ENCODE peak calls at places on chromosomes 13 and 19, in nine cellular contexts. One of them, this sample, is unnamed.
A peak's percentile ranks its signal among the peaks of the same experiment; 100 is the strongest.

GRCh38 chr13:35716186-35716585 is 239.7 kb upstream of the MAB21L1 start:
- DNase-seq in K562: no peak
- DNase-seq in osteocyte: no peak
- DNase-seq in astrocyte of the cerebellum: no peak
- DNase-seq in BJ: no peak
- DNase-seq in GM06990: no peak
- DNase-seq in mucosa of descending colon: no peak
- DNase-seq in cardiac fibroblast: peak; percentile 44
- DNase-seq in CD4-positive, alpha-beta T cell: no peak
- DNase-seq in this sample: peak; percentile 16

GRCh38 chr13:108267338-108267737 is 2.2 kb upstream of the TNFSF13B start:
- DNase-seq in K562: no peak
- DNase-seq in osteocyte: no peak
- DNase-seq in astrocyte of the cerebellum: no peak
- DNase-seq in BJ: no peak
- DNase-seq in GM06990: no peak
- DNase-seq in mucosa of descending colon: no peak
- DNase-seq in cardiac fibroblast: no peak
- DNase-seq in CD4-positive, alpha-beta T cell: no peak
- DNase-seq in this sample: no peak

GRCh38 chr19:16035601-16036297 is 40.5 kb upstream of the TPM4 start:
- DNase-seq in K562: no peak
- DNase-seq in osteocyte: no peak
- DNase-seq in astrocyte of the cerebellum: no peak
- DNase-seq in BJ: no peak
- DNase-seq in GM06990: no peak
- DNase-seq in mucosa of descending colon: no peak
- DNase-seq in cardiac fibroblast: no peak
- DNase-seq in CD4-positive, alpha-beta T cell: no peak
- DNase-seq in this sample: no peak

GRCh38 chr13:92833071-92833470 is 393.5 kb upstream of the GPC6 start:
- DNase-seq in K562: no peak
- DNase-seq in osteocyte: no peak
- DNase-seq in astrocyte of the cerebellum: no peak
- DNase-seq in BJ: no peak
- DNase-seq in GM06990: no peak
- DNase-seq in mucosa of descending colon: no peak
- DNase-seq in cardiac fibroblast: peak; percentile 15
- DNase-seq in CD4-positive, alpha-beta T cell: no peak
- DNase-seq in this sample: no peak

GRCh38 chr19:30001794-30002193 is 59.8 kb downstream of the URI1 start:
- DNase-seq in K562: no peak
- DNase-seq in osteocyte: no peak
- DNase-seq in astrocyte of the cerebellum: peak; percentile 15
- DNase-seq in BJ: no peak
- DNase-seq in GM06990: no peak
- DNase-seq in mucosa of descending colon: no peak
- DNase-seq in cardiac fibroblast: peak; percentile 18
- DNase-seq in CD4-positive, alpha-beta T cell: no peak
- DNase-seq in this sample: no peak

GRCh38 chr19:3386447-3387234 is 20.3 kb downstream of the NFIC start:
- DNase-seq in K562: no peak
- DNase-seq in osteocyte: no peak
- DNase-seq in astrocyte of the cerebellum: no peak
- DNase-seq in BJ: no peak
- DNase-seq in GM06990: no peak
- DNase-seq in mucosa of descending colon: no peak
- DNase-seq in cardiac fibroblast: no peak
- DNase-seq in CD4-positive, alpha-beta T cell: no peak
- DNase-seq in this sample: no peak

GRCh38 chr13:51912091-51912490 is 50.3 kb downstream of the CCDC70 start:
- DNase-seq in K562: no peak
- DNase-seq in osteocyte: no peak
- DNase-seq in astrocyte of the cerebellum: no peak
- DNase-seq in BJ: no peak
- DNase-seq in GM06990: no peak
- DNase-seq in mucosa of descending colon: no peak
- DNase-seq in cardiac fibroblast: no peak
- DNase-seq in CD4-positive, alpha-beta T cell: no peak
- DNase-seq in this sample: no peak

GRCh38 chr13:44388427-44388826 is 14.8 kb downstream of the SERP2 start:
- DNase-seq in K562: no peak
- DNase-seq in osteocyte: no peak
- DNase-seq in astrocyte of the cerebellum: no peak
- DNase-seq in BJ: no peak
- DNase-seq in GM06990: no peak
- DNase-seq in mucosa of descending colon: no peak
- DNase-seq in cardiac fibroblast: no peak
- DNase-seq in CD4-positive, alpha-beta T cell: no peak
- DNase-seq in this sample: no peak

GRCh38 chr19:8611391-8611883 is 922 bp upstream of the ADAMTS10 start:
- DNase-seq in K562: no peak
- DNase-seq in osteocyte: no peak
- DNase-seq in astrocyte of the cerebellum: no peak
- DNase-seq in BJ: no peak
- DNase-seq in GM06990: no peak
- DNase-seq in mucosa of descending colon: no peak
- DNase-seq in cardiac fibroblast: no peak
- DNase-seq in CD4-positive, alpha-beta T cell: no peak
- DNase-seq in this sample: no peak

GRCh38 chr13:102724923-102725322 is 30.1 kb upstream of the METTL21C start:
- DNase-seq in K562: no peak
- DNase-seq in osteocyte: no peak
- DNase-seq in astrocyte of the cerebellum: peak; percentile 23
- DNase-seq in BJ: no peak
- DNase-seq in GM06990: no peak
- DNase-seq in mucosa of descending colon: no peak
- DNase-seq in cardiac fibroblast: peak; percentile 69
- DNase-seq in CD4-positive, alpha-beta T cell: no peak
- DNase-seq in this sample: peak; percentile 2

GRCh38 chr13:71632721-71633120 is 234.3 kb downstream of the DACH1 start:
- DNase-seq in K562: no peak
- DNase-seq in osteocyte: no peak
- DNase-seq in astrocyte of the cerebellum: no peak
- DNase-seq in BJ: no peak
- DNase-seq in GM06990: no peak
- DNase-seq in mucosa of descending colon: no peak
- DNase-seq in cardiac fibroblast: peak; percentile 40
- DNase-seq in CD4-positive, alpha-beta T cell: no peak
- DNase-seq in this sample: no peak

GRCh38 chr13:36493046-36493445 is 60.8 kb downstream of the CCNA1 start:
- DNase-seq in K562: no peak
- DNase-seq in osteocyte: no peak
- DNase-seq in astrocyte of the cerebellum: no peak
- DNase-seq in BJ: no peak
- DNase-seq in GM06990: no peak
- DNase-seq in mucosa of descending colon: no peak
- DNase-seq in cardiac fibroblast: peak; percentile 52
- DNase-seq in CD4-positive, alpha-beta T cell: no peak
- DNase-seq in this sample: no peak

GRCh38 chr13:101149735-101150380 is 266.4 kb downstream of the NALCN start:
- DNase-seq in K562: no peak
- DNase-seq in osteocyte: no peak
- DNase-seq in astrocyte of the cerebellum: no peak
- DNase-seq in BJ: no peak
- DNase-seq in GM06990: no peak
- DNase-seq in mucosa of descending colon: no peak
- DNase-seq in cardiac fibroblast: peak; percentile 70
- DNase-seq in CD4-positive, alpha-beta T cell: no peak
- DNase-seq in this sample: no peak

GRCh38 chr13:46603165-46603603 is 50.2 kb downstream of the LRCH1 start:
- DNase-seq in K562: no peak
- DNase-seq in osteocyte: no peak
- DNase-seq in astrocyte of the cerebellum: no peak
- DNase-seq in BJ: no peak
- DNase-seq in GM06990: no peak
- DNase-seq in mucosa of descending colon: no peak
- DNase-seq in cardiac fibroblast: peak; percentile 51
- DNase-seq in CD4-positive, alpha-beta T cell: no peak
- DNase-seq in this sample: no peak

GRCh38 chr13:34926513-34926912 is 15.6 kb upstream of the NBEA start:
- DNase-seq in K562: no peak
- DNase-seq in osteocyte: no peak
- DNase-seq in astrocyte of the cerebellum: peak; percentile 64
- DNase-seq in BJ: peak; percentile 9
- DNase-seq in GM06990: no peak
- DNase-seq in mucosa of descending colon: no peak
- DNase-seq in cardiac fibroblast: peak; percentile 63
- DNase-seq in CD4-positive, alpha-beta T cell: no peak
- DNase-seq in this sample: peak; percentile 16

GRCh38 chr19:19137556-19138109 is 645 bp downstream of the TMEM161A start:
- DNase-seq in K562: peak; percentile 31
- DNase-seq in osteocyte: no peak
- DNase-seq in astrocyte of the cerebellum: no peak
- DNase-seq in BJ: no peak
- DNase-seq in GM06990: no peak
- DNase-seq in mucosa of descending colon: peak; percentile 48
- DNase-seq in cardiac fibroblast: no peak
- DNase-seq in CD4-positive, alpha-beta T cell: no peak
- DNase-seq in this sample: no peak

GRCh38 chr13:29100739-29101138 is 280.6 kb downstream of the MTUS2 start:
- DNase-seq in K562: no peak
- DNase-seq in osteocyte: no peak
- DNase-seq in astrocyte of the cerebellum: no peak
- DNase-seq in BJ: no peak
- DNase-seq in GM06990: no peak
- DNase-seq in mucosa of descending colon: no peak
- DNase-seq in cardiac fibroblast: no peak
- DNase-seq in CD4-positive, alpha-beta T cell: no peak
- DNase-seq in this sample: no peak

GRCh38 chr19:30309983-30310805 is 62.0 kb upstream of the ZNF536 start:
- DNase-seq in K562: no peak
- DNase-seq in osteocyte: no peak
- DNase-seq in astrocyte of the cerebellum: no peak
- DNase-seq in BJ: no peak
- DNase-seq in GM06990: no peak
- DNase-seq in mucosa of descending colon: no peak
- DNase-seq in cardiac fibroblast: no peak
- DNase-seq in CD4-positive, alpha-beta T cell: no peak
- DNase-seq in this sample: no peak

GRCh38 chr19:4977299-4978174 is 8.6 kb downstream of the KDM4B start:
- DNase-seq in K562: no peak
- DNase-seq in osteocyte: no peak
- DNase-seq in astrocyte of the cerebellum: peak; percentile 78
- DNase-seq in BJ: peak; percentile 70
- DNase-seq in GM06990: no peak
- DNase-seq in mucosa of descending colon: no peak
- DNase-seq in cardiac fibroblast: peak; percentile 93
- DNase-seq in CD4-positive, alpha-beta T cell: no peak
- DNase-seq in this sample: no peak

GRCh38 chr13:42211704-42212103 is 60.2 kb upstream of the AKAP11 start:
- DNase-seq in K562: no peak
- DNase-seq in osteocyte: no peak
- DNase-seq in astrocyte of the cerebellum: no peak
- DNase-seq in BJ: peak; percentile 4
- DNase-seq in GM06990: no peak
- DNase-seq in mucosa of descending colon: no peak
- DNase-seq in cardiac fibroblast: peak; percentile 79
- DNase-seq in CD4-positive, alpha-beta T cell: no peak
- DNase-seq in this sample: no peak

DNA sequence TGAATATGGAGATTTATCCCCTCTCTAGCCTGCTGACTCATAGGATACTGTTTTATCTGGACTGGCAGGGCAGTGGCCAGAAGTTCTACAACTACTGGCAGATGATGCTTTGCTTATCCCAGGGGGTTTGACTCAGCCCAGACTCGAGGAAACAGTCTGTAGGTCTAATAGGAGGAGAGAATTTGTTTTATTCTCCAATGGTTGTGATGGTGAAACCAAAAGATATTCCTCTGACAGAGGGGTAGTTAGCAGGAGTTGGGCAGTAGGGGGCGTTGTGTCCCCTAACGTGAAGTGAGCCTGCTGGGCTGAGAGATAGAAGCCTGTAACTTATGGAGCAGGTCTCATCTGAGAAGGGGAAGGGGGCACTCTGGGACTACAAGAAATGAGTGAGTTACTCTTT is 74.9 kb downstream of the WTIP start:
- DNase-seq in K562: peak; percentile 27
- DNase-seq in osteocyte: no peak
- DNase-seq in astrocyte of the cerebellum: no peak
- DNase-seq in BJ: no peak
- DNase-seq in GM06990: no peak
- DNase-seq in mucosa of descending colon: no peak
- DNase-seq in cardiac fibroblast: peak; percentile 83
- DNase-seq in CD4-positive, alpha-beta T cell: no peak
- DNase-seq in this sample: peak; percentile 60
- TF ChIP-seq CTCF in K562: peak; percentile 71
- TF ChIP-seq CTCF in osteocyte: peak; percentile 27
- TF ChIP-seq CTCF in astrocyte of the cerebellum: no peak
- TF ChIP-seq CTCF in BJ: peak; percentile 31
- TF ChIP-seq CTCF in GM06990: peak; percentile 50
- TF ChIP-seq CTCF in mucosa of descending colon: no peak
- TF ChIP-seq CTCF in cardiac fibroblast: peak; percentile 48
- TF ChIP-seq CTCF in CD4-positive, alpha-beta T cell: no peak
- TF ChIP-seq CTCF in this sample: peak; percentile 16

DNA sequence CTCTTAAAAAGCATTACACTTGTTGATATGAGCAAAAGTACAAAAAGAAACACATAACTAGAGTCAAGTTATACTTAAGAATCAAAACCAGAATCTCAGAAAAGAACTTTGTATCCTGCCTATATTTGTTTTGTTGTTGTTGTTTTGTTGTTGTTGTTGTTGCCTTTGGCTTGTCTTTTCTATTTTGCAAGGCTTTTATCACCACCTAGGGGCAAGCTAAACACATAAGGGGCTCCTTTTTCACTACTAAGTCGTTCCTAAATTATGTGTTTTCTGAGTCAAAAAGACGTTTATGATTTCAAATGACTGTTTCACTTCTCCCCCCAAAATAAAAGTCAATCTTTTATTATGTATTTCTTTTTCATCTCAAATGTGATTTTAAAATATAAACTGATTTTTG is 250.2 kb downstream of the RBM26 start:
- DNase-seq in K562: no peak
- DNase-seq in osteocyte: no peak
- DNase-seq in astrocyte of the cerebellum: no peak
- DNase-seq in BJ: no peak
- DNase-seq in GM06990: no peak
- DNase-seq in mucosa of descending colon: no peak
- DNase-seq in cardiac fibroblast: no peak
- DNase-seq in CD4-positive, alpha-beta T cell: no peak
- DNase-seq in this sample: no peak
- TF ChIP-seq CTCF in K562: no peak
- TF ChIP-seq CTCF in osteocyte: no peak
- TF ChIP-seq CTCF in astrocyte of the cerebellum: no peak
- TF ChIP-seq CTCF in BJ: no peak
- TF ChIP-seq CTCF in GM06990: peak; percentile 32
- TF ChIP-seq CTCF in mucosa of descending colon: no peak
- TF ChIP-seq CTCF in cardiac fibroblast: no peak
- TF ChIP-seq CTCF in CD4-positive, alpha-beta T cell: no peak
- TF ChIP-seq CTCF in this sample: no peak

GRCh38 chr13:109743706-109744453 is 42.5 kb downstream of the IRS2 start:
- DNase-seq in K562: no peak
- DNase-seq in osteocyte: peak; percentile 48
- DNase-seq in astrocyte of the cerebellum: no peak
- DNase-seq in BJ: peak; percentile 26
- DNase-seq in GM06990: no peak
- DNase-seq in mucosa of descending colon: no peak
- DNase-seq in cardiac fibroblast: peak; percentile 71
- DNase-seq in CD4-positive, alpha-beta T cell: no peak
- DNase-seq in this sample: peak; percentile 41
- TF ChIP-seq CTCF in K562: no peak
- TF ChIP-seq CTCF in osteocyte: peak; percentile 37
- TF ChIP-seq CTCF in astrocyte of the cerebellum: no peak
- TF ChIP-seq CTCF in BJ: no peak
- TF ChIP-seq CTCF in GM06990: no peak
- TF ChIP-seq CTCF in mucosa of descending colon: no peak
- TF ChIP-seq CTCF in cardiac fibroblast: no peak
- TF ChIP-seq CTCF in CD4-positive, alpha-beta T cell: no peak
- TF ChIP-seq CTCF in this sample: no peak

GRCh38 chr19:10964903-10965302 is 4.1 kb downstream of the SMARCA4 start:
- DNase-seq in K562: no peak
- DNase-seq in osteocyte: no peak
- DNase-seq in astrocyte of the cerebellum: no peak
- DNase-seq in BJ: no peak
- DNase-seq in GM06990: no peak
- DNase-seq in mucosa of descending colon: no peak
- DNase-seq in cardiac fibroblast: no peak
- DNase-seq in CD4-positive, alpha-beta T cell: no peak
- DNase-seq in this sample: no peak
- TF ChIP-seq CTCF in K562: peak; percentile 57
- TF ChIP-seq CTCF in osteocyte: peak; percentile 7
- TF ChIP-seq CTCF in astrocyte of the cerebellum: no peak
- TF ChIP-seq CTCF in BJ: no peak
- TF ChIP-seq CTCF in GM06990: peak; percentile 20
- TF ChIP-seq CTCF in mucosa of descending colon: no peak
- TF ChIP-seq CTCF in cardiac fibroblast: no peak
- TF ChIP-seq CTCF in CD4-positive, alpha-beta T cell: no peak
- TF ChIP-seq CTCF in this sample: no peak